ENCODE peak calls at places on chromosomes 13 and 19, in five cellular contexts. K is ovary, T is ascending aorta, W is A549, U is pancreas. Q is an unnamed sample. For H3K4me1, the result is how much of the 10 kb centered on the place peaks cover.

GRCh38 chr19:54107876-54108490 is 5.3 kb downstream of the NDUFA3 start:
- DNase-seq in T (no peak), K (no peak), U (peak), W (no peak), Q (no peak)

GRCh38 chr13:49958321-49958720 is 22.2 kb upstream of the SPRYD7 start:
- DNase-seq in U (no peak), W (no peak), T (no peak), K (no peak), Q (no peak)

GRCh38 chr13:53159439-53159838 is 130.8 kb downstream of the OLFM4 start:
- DNase-seq in T (no peak), U (no peak), K (no peak), W (no peak), Q (no peak)

GRCh38 chr13:28584873-28585317 is 74.0 kb upstream of the POMP start:
- DNase-seq in T (no peak), U (no peak), W (no peak), K (no peak), Q (peak)

GRCh38 chr19:5288347-5288739 is 52.3 kb downstream of the PTPRS start:
- DNase-seq in W (no peak), T (no peak), K (no peak), U (peak), Q (no peak)

GRCh38 chr19:56142087-56142787 is 1.1 kb downstream of the ZNF444 start:
- DNase-seq in T (no peak), U (peak), W (no peak), K (no peak), Q (peak)

GRCh38 chr13:48559638-48560320 is 26.9 kb upstream of the RCBTB2 start:
- DNase-seq in K (no peak), W (no peak), T (no peak), U (no peak), Q (peak)

GRCh38 chr19:3065675-3066357 is 3.5 kb upstream of the TLE5 start:
- DNase-seq in T (no peak), K (no peak), W (no peak), U (peak), Q (no peak)

GRCh38 chr13:73416093-73416492 is 357.3 kb downstream of the KLF5 start:
- DNase-seq in W (no peak), T (no peak), U (no peak), K (no peak), Q (no peak)

GRCh38 chr13:112837371-112838037 is 131.5 kb upstream of the MCF2L start:
- DNase-seq in T (no peak), U (no peak), W (no peak), K (no peak), Q (no peak)

GRCh38 chr13:33249066-33249465 is 36.5 kb downstream of the STARD13 start:
- DNase-seq in T (no peak), W (no peak), U (no peak), K (no peak), Q (peak)

GRCh38 chr19:42989851-42990250 is 36.4 kb downstream of the PSG11 start:
- DNase-seq in U (no peak), K (no peak), T (no peak), W (no peak), Q (no peak)

GRCh38 chr19:16600824-16601223 is 27.2 kb downstream of the MED26 start:
- DNase-seq in W (no peak), K (no peak), T (no peak), U (no peak), Q (no peak)
- H3K4me1 ChIP-seq in W (under half), K (under half), T (under half), U (under half), Q (under half)

DNA sequence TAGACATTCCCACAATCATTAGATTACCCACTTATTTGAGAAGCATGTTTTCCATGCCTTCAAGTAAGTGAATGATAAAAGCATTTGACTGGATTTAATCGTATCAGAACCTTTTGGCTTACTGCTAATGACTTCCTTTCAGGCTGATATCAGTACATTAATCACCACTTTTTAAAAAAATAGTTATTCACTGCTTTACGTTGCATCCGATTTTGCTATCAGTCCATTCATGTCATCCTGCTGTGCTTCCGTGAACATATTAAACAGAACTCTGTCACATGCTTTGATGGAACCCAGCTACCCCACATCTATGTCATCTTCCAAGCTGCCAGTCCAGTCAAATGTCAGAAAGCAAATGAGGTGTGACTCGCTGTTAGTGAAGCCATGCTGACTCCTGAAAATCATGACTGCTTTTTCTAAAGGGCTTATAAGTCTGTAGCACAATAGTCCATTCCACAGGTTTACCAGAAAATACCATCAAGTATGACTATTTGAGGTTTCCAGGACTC is 440.9 kb downstream of the IRS2 start:
- DNase-seq in U (no peak), W (no peak), K (no peak), T (no peak), Q (peak)
- TF ChIP-seq CTCF in U (no peak), W (no peak), K (no peak), T (no peak), Q (no peak)

GRCh38 chr19:46186101-46186716 is 38.2 kb downstream of the IGFL2 start:
- DNase-seq in T (no peak), K (no peak), U (no peak), W (no peak), Q (no peak)
- H3K4me1 ChIP-seq in T (under half), K (under half), U (under half), W (under half), Q (under half)

GRCh38 chr19:14063100-14063499 is 1.2 kb upstream of the PALM3 start:
- DNase-seq in T (no peak), U (no peak), W (no peak), K (no peak), Q (no peak)

GRCh38 chr19:14059652-14060155 is 2.2 kb downstream of the PALM3 start:
- DNase-seq in T (no peak), U (no peak), W (no peak), K (no peak), Q (no peak)

GRCh38 chr19:14061081-14061749 is 661 bp downstream of the PALM3 start:
- DNase-seq in K (no peak), T (no peak), U (no peak), W (no peak), Q (no peak)

GRCh38 chr19:14062558-14062855 is 631 bp upstream of the PALM3 start:
- DNase-seq in K (no peak), U (no peak), T (no peak), W (no peak), Q (no peak)

GRCh38 chr19:14061751-14062557 is at the start of gene PALM3:
- DNase-seq in T (no peak), U (peak), W (no peak), K (no peak), Q (peak)
- TF ChIP-seq CTCF in T (no peak), U (no peak), W (no peak), K (no peak), Q (no peak)

DNA sequence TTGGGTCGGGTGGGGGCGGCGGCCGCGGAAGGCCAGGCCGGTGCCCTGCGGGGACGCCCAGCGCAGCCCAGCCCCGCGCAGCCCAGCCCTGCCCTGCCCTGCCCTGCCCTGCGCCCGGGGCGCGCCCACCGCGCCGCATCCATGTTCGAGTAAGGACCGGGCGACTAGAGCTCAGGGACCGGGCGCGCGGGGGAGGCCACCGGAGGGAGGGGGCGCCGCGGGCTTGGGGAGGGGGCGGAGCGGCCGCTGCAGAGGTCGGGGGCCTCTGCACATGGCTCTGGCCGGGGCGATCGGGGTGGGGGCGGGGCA is 169 bp downstream of the GRAMD1A start:
- DNase-seq in W (no peak), U (no peak), T (no peak), K (no peak), Q (no peak)
- H3K4me1 ChIP-seq in W (half or more), U (under half), T (under half), K (under half), Q (under half)